ENCODE peak calls at places on chromosomes 7 and 10, in ten cellular contexts. C, B, L, G, K, N, A, V, Z and M are unnamed samples.

GRCh38 chr7:113561446-113561845 is 357.4 kb downstream of the PPP1R3A start:
- DNase-seq in N (peak), G (no peak), L (no peak), C (no peak), A (no peak), B (no peak), V (no peak), K (no peak), Z (no peak), M (no peak)

GRCh38 chr7:142557971-142558582 is 191.2 kb upstream of the PRSS1 start:
- DNase-seq in N (peak), K (peak), V (no peak), L (peak), Z (no peak), G (peak), C (no peak), A (no peak), B (peak), M (peak)

GRCh38 chr7:108167460-108167859 is 37.3 kb upstream of the LAMB4 start:
- DNase-seq in A (no peak), C (no peak), K (no peak), B (no peak), N (peak), L (no peak), Z (no peak), V (no peak), G (no peak), M (no peak)

GRCh38 chr10:103661198-103661950 is 167.9 kb downstream of the NEURL1 start:
- DNase-seq in B (peak), K (peak), G (peak), Z (peak), N (peak), C (peak), L (peak), A (peak), V (peak), M (no peak)

GRCh38 chr10:87505366-87506113 is 847 bp downstream of the MINPP1 start:
- DNase-seq in L (peak), A (peak), Z (peak), V (peak), N (peak), C (peak), K (peak), B (peak), G (peak), M (peak)

GRCh38 chr10:15346440-15347141 is 24.5 kb downstream of the FAM171A1 start:
- DNase-seq in B (no peak), K (no peak), G (no peak), C (no peak), L (no peak), V (no peak), A (no peak), Z (peak), N (peak), M (no peak)

GRCh38 chr7:92685146-92686042 is 95.2 kb upstream of the FAM133B start:
- DNase-seq in C (no peak), L (peak), G (no peak), Z (no peak), N (no peak), K (no peak), V (no peak), B (no peak), A (no peak), M (no peak)

GRCh38 chr10:95363303-95363912 is 72.6 kb upstream of the PDLIM1 start:
- DNase-seq in K (no peak), C (peak), Z (no peak), V (peak), A (no peak), N (peak), L (peak), B (peak), G (no peak), M (no peak)